ENCODE peak calls at places on chromosome 18, in five cellular contexts. D is PC-3, E is neural progenitor cell, V is fibroblast of lung, B is K562. C is an unnamed sample.

GRCh38 chr18:22466608-22467390 is 49.1 kb upstream of the CTAGE1 start:
- DNase-seq in D (peak; percentile 96), B (no peak), E (no peak), V (peak; percentile 75), C (peak; percentile 42)

GRCh38 chr18:4107049-4107459 is 348.1 kb downstream of the DLGAP1 start:
- DNase-seq in E (peak; percentile 93), V (no peak), B (no peak), D (no peak), C (no peak)

GRCh38 chr18:69257861-69258458 is 142.7 kb upstream of the DOK6 start:
- DNase-seq in V (peak; percentile 91), B (no peak), E (no peak), D (peak; percentile 28), C (peak; percentile 5)

GRCh38 chr18:23609390-23610008 is 23.2 kb upstream of the NPC1 start:
- DNase-seq in E (no peak), D (no peak), V (no peak), B (no peak), C (peak; percentile 78)

GRCh38 chr18:60350150-60350549 is 22.4 kb downstream of the MC4R start:
- DNase-seq in B (no peak), V (no peak), E (peak; percentile 2), D (no peak), C (no peak)

GRCh38 chr18:74040459-74041332 is 106.9 kb downstream of the FBXO15 start:
- DNase-seq in V (no peak), B (peak; percentile 56), E (peak; percentile 66), D (peak; percentile 52), C (no peak)

GRCh38 chr18:53780666-53781065 is 443.8 kb downstream of the MBD2 start:
- DNase-seq in E (no peak), B (no peak), V (no peak), D (no peak), C (no peak)

GRCh38 chr18:2880473-2880872 is 33.7 kb downstream of the EMILIN2 start:
- DNase-seq in V (no peak), D (no peak), B (no peak), E (no peak), C (no peak)

GRCh38 chr18:59881728-59882685 is 17.8 kb upstream of the PMAIP1 start:
- DNase-seq in D (peak; percentile 74), B (no peak), V (no peak), E (no peak), C (peak; percentile 92)

GRCh38 chr18:74281011-74281638 is 10.6 kb downstream of the CYB5A start:
- DNase-seq in D (no peak), V (no peak), B (no peak), E (peak; percentile 57), C (no peak)

GRCh38 chr18:67864677-67865340 is 348.3 kb upstream of the DSEL start:
- DNase-seq in D (peak; percentile 60), B (no peak), V (peak; percentile 19), E (peak; percentile 5), C (peak; percentile 34)
- TF ChIP-seq CTCF in D (peak; percentile 57), B (no peak), V (no peak), E (no peak), C (no peak)

DNA sequence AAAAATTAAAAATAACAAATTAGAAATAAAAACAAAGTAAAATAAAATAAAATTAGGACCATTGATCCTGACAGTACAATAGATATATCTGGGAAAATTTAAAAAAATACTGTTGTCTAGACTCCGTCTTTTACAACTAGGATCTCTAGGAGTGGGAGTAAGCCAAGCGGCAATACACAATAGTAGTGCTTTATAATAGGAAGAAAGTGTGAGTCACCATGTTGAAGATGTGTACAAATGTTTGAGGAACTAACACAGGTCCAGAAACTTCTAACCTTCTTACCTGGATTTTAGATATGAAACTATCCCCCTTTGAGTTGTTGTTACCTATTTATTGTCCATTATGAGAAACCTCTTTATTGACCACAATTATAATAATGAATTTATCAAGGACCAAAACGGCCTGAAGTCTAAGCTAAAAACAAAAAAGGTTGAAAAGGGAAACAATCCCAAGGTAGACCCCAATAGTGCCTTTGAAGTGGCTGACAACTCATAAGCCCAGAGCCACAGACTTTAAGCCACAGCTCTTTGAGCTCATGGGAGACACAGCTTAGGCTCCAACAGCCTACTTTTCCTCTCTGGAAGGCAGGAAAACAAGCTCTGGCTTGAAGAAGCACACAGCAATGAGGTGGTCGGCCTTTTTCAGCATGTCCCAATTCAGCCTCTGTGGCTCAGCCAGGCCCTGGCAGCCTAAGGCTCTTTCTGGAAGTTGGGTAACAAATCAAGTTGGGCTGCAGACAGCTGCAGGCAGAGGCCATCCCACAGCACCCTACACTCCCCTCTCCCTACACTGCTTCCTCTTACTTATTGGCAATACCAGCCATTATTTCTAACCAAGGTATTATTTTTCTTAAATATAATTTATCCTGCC is 62.9 kb downstream of the AQP4 start:
- DNase-seq in B (no peak), D (peak; percentile 6), E (no peak), V (no peak), C (no peak)
- H3K27me3 ChIP-seq in B (no peaks in the 10 kb centered on the region), D (no peaks in the 10 kb centered on the region), E (no peaks in the 10 kb centered on the region), V (no peaks in the 10 kb centered on the region), C (no peaks in the 10 kb centered on the region)

GRCh38 chr18:31672628-31673027 is 11.8 kb downstream of the B4GALT6 start:
- DNase-seq in B (no peak), D (no peak), E (no peak), V (no peak), C (no peak)
- H2AFZ ChIP-seq in B (no peak overlapping the region), D (no peak overlapping the region), E (no peak overlapping the region), V (no peak overlapping the region), C (no peak overlapping the region)

DNA sequence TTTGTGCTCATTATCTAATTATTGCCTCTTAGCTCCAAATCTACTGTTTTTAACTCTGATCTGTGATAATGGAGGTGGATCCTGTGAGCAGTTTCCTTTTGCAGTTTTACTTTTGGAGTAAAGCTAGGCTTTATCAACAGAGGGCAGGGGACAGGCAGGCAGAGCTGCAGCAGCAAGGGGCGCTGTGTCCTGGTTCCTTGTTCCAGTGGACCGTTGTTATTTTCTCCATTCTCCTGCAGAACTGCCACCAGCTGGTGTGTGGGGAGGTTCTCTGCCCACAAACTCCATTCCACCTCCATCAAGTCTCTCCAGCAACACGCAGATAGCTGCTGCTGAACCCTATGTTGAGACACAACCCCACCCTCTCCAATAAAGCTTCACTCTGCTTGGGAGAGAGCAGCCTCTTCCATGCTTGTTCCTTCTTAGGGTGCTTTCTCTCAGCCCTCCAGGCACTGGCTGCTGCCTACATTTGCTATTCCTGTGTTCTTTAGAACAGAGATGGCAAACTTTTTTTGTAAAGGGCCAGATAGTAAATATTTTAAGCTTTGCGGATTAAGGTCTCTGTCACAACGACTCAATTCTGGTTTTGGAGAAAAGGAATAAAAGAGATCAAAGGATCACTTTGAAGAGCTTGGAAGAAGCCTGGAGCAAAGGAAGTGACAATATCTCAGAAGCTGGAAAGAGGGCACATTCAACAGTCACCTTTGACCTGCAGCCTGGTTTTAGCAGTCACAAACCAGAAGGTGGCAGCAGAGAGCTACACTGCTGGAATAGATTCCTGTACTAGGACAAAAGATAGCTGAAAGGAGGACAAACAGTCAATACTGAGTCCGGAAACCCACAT is 208.8 kb downstream of the CCDC178 start:
- DNase-seq in D (peak; percentile 55), B (peak; percentile 56), V (peak; percentile 77), E (peak; percentile 92), C (peak; percentile 71)
- TF ChIP-seq CTCF in D (peak; percentile 68), B (peak; percentile 72), V (peak; percentile 98), E (peak; percentile 91), C (peak; percentile 86)

GRCh38 chr18:28789460-28789859 is 612.5 kb upstream of the CDH2 start:
- DNase-seq in D (peak; percentile 22), V (no peak), B (no peak), E (no peak), C (no peak)

GRCh38 chr18:28793911-28794310 is 617.0 kb upstream of the CDH2 start:
- DNase-seq in D (peak; percentile 26), V (peak; percentile 1), B (no peak), E (no peak), C (peak; percentile 75)

GRCh38 chr18:28792404-28793103 is 615.6 kb upstream of the CDH2 start:
- DNase-seq in D (peak; percentile 26), E (no peak), B (no peak), V (no peak), C (no peak)

GRCh38 chr18:28791101-28791500 is 614.2 kb upstream of the CDH2 start:
- DNase-seq in V (no peak), D (no peak), E (no peak), B (no peak), C (no peak)

GRCh38 chr18:28794459-28795245 is 617.7 kb upstream of the CDH2 start:
- DNase-seq in D (peak; percentile 97), V (no peak), E (no peak), B (no peak), C (peak; percentile 93)
- H3K27me3 ChIP-seq in D (no peaks in the 10 kb centered on the region), V (no peaks in the 10 kb centered on the region), E (no peaks in the 10 kb centered on the region), B (no peaks in the 10 kb centered on the region), C (no peaks in the 10 kb centered on the region)

DNA sequence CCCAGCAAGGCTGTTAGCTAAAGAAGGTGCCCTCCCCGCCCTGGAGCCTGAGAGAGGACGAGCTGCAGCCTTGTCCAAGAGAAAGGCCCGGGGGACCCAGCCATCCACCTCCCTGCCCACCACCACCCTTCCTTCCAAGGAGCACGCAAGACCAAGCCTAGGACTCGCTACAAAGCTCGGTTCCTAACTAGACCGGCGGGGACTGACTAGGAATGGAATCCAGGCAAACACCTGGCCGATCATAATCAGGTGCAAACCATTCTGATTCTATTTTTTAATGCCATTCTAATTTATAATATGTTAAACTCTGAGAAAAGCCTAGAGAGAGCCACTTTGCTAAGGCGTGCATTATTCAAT is 19.7 kb upstream of the TUBB6 start:
- DNase-seq in B (no peak), D (no peak), E (no peak), V (no peak), C (no peak)
- H2AFZ ChIP-seq in B (peak overlapping the region; percentile 88), D (peak overlapping the region; percentile 98), E (peak overlapping the region; percentile 82), V (peak overlapping the region; percentile 4), C (peak overlapping the region; percentile 48)

GRCh38 chr18:63263444-63263843 is 56.1 kb downstream of the BCL2 start:
- DNase-seq in E (no peak), V (no peak), B (no peak), D (no peak), C (no peak)

GRCh38 chr18:63264871-63265270 is 54.7 kb downstream of the BCL2 start:
- DNase-seq in B (no peak), V (no peak), E (no peak), D (no peak), C (no peak)

GRCh38 chr18:63260075-63260754 is 59.4 kb downstream of the BCL2 start:
- DNase-seq in V (no peak), E (no peak), D (no peak), B (no peak), C (no peak)

GRCh38 chr18:63261029-63261428 is 58.5 kb downstream of the BCL2 start:
- DNase-seq in E (no peak), V (no peak), D (no peak), B (no peak), C (no peak)

GRCh38 chr18:63262369-63263335 is 56.9 kb downstream of the BCL2 start:
- DNase-seq in V (no peak), E (no peak), B (no peak), D (no peak), C (no peak)
- TF ChIP-seq CTCF in V (no peak), E (no peak), B (no peak), D (no peak), C (no peak)

GRCh38 chr18:78977627-78978271 is 1.9 kb upstream of the SALL3 start:
- DNase-seq in D (no peak), B (no peak), E (peak; percentile 80), V (no peak), C (no peak)
- H3K27me3 ChIP-seq in D (peaks cover 55% of the 10 kb centered on the region), B (no peaks in the 10 kb centered on the region), E (peaks cover 93% of the 10 kb centered on the region), V (peaks cover 37% of the 10 kb centered on the region), C (peaks cover 88% of the 10 kb centered on the region)

C was measured in endothelial cell of umbilical vein.